ENCODE peak calls at places on chromosome 10, in ten cellular contexts. P, E, V, A, I, Y, S, Z, U and X are unnamed samples.

GRCh38 chr10:133359554-133359971 is 1.7 kb upstream of the FUOM start:
- DNase-seq in S (no peak), U (no peak), Z (peak; percentile 48), V (no peak), A (peak; percentile 86), E (no peak), I (no peak), Y (no peak), P (no peak), X (no peak)

GRCh38 chr10:44774676-44775401 is 136.3 kb upstream of the TMEM72 start:
- DNase-seq in E (no peak), S (no peak), U (peak; percentile 44), P (no peak), V (no peak), Y (no peak), Z (no peak), A (no peak), I (no peak), X (no peak)

GRCh38 chr10:123862421-123863188 is 29.0 kb downstream of the CPXM2 start:
- DNase-seq in Y (no peak), I (no peak), A (no peak), E (peak; percentile 66), P (no peak), U (no peak), S (no peak), Z (no peak), V (no peak), X (no peak)

GRCh38 chr10:87733081-87733480 is 73.4 kb downstream of the PAPSS2 start:
- DNase-seq in P (no peak), I (no peak), U (peak; percentile 53), Z (no peak), Y (no peak), E (no peak), A (no peak), V (no peak), S (no peak), X (no peak)

GRCh38 chr10:131184503-131184902 is 127.0 kb downstream of the TCERG1L start:
- DNase-seq in P (no peak), A (no peak), S (no peak), Y (no peak), U (no peak), Z (no peak), I (no peak), V (no peak), E (no peak), X (no peak)

GRCh38 chr10:47246409-47247189 is 53.4 kb upstream of the GDF10 start:
- DNase-seq in I (no peak), U (no peak), E (no peak), Z (no peak), S (no peak), A (no peak), Y (no peak), P (no peak), V (no peak), X (no peak)

GRCh38 chr10:96491303-96491702 is 22.4 kb downstream of the TLL2 start:
- DNase-seq in I (no peak), S (no peak), A (no peak), V (no peak), E (peak; percentile 7), P (no peak), Z (peak; percentile 41), Y (no peak), U (no peak), X (peak; percentile 45)

GRCh38 chr10:112793197-112793921 is 156.7 kb upstream of the TCF7L2 start:
- DNase-seq in U (no peak), Y (no peak), E (peak; percentile 75), I (no peak), V (no peak), S (no peak), Z (peak; percentile 38), A (no peak), P (no peak), X (no peak)

GRCh38 chr10:79268717-79269116 is 78.6 kb upstream of the PPIF start:
- DNase-seq in Y (no peak), S (no peak), P (no peak), U (no peak), A (no peak), I (no peak), V (no peak), Z (no peak), E (peak; percentile 35), X (no peak)

GRCh38 chr10:92590623-92591549 is 2.0 kb upstream of the KIF11 start:
- DNase-seq in U (peak; percentile 66), P (peak; percentile 67), S (no peak), Y (no peak), E (peak; percentile 67), I (peak; percentile 54), A (peak; percentile 60), V (peak; percentile 51), Z (peak; percentile 49), X (peak; percentile 64)

GRCh38 chr10:67697646-67698245 is 1.8 kb upstream of the CTNNA3 start:
- DNase-seq in A (peak; percentile 57), Z (peak; percentile 64), S (peak; percentile 35), Y (peak; percentile 15), P (peak; percentile 45), I (peak; percentile 60), V (peak; percentile 39), U (peak; percentile 19), E (peak; percentile 58), X (peak; percentile 62)

GRCh38 chr10:11880169-11881027 is 57.2 kb downstream of the PROSER2 start:
- DNase-seq in E (no peak), P (no peak), Z (no peak), S (no peak), I (no peak), A (no peak), U (no peak), Y (no peak), V (no peak), X (no peak)

GRCh38 chr10:5590816-5591215 is 66.1 kb downstream of the CALML3 start:
- DNase-seq in Y (no peak), A (no peak), I (no peak), S (no peak), P (no peak), E (no peak), V (no peak), Z (no peak), U (no peak), X (no peak)
- TF ChIP-seq CTCF in Y (no peak), A (no peak), I (no peak), S (no peak), P (no peak), E (no peak), V (no peak), Z (no peak), U (no peak), X (no peak)

GRCh38 chr10:88986549-88987242 is 3.9 kb upstream of the FAS start:
- DNase-seq in V (peak; percentile 27), U (peak; percentile 33), Z (peak; percentile 54), E (peak; percentile 54), A (peak; percentile 65), I (no peak), Y (no peak), P (peak; percentile 57), S (no peak), X (peak; percentile 37)
- TF ChIP-seq CTCF in V (peak; percentile 74), U (peak; percentile 66), Z (peak; percentile 63), E (peak; percentile 67), A (peak; percentile 74), I (peak; percentile 17), Y (peak; percentile 58), P (peak; percentile 87), S (peak; percentile 83), X (peak; percentile 45)

GRCh38 chr10:60846173-60846572 is 67.9 kb downstream of the CDK1 start:
- DNase-seq in Z (peak; percentile 14), S (no peak), V (peak; percentile 36), A (no peak), Y (peak; percentile 49), I (no peak), E (peak; percentile 37), U (no peak), P (no peak), X (no peak)
- TF ChIP-seq CTCF in Z (no peak), S (no peak), V (peak; percentile 8), A (no peak), Y (no peak), I (no peak), E (no peak), U (no peak), P (no peak), X (no peak)

GRCh38 chr10:116470768-116471415 is 43.2 kb downstream of the PNLIPRP3 start:
- DNase-seq in Y (peak; percentile 1), S (no peak), P (peak; percentile 43), E (no peak), I (no peak), Z (peak; percentile 58), U (no peak), V (peak; percentile 1), A (peak; percentile 41), X (no peak)
- TF ChIP-seq CTCF in Y (peak; percentile 46), S (peak; percentile 80), P (peak; percentile 68), E (peak; percentile 14), I (no peak), Z (peak; percentile 46), U (no peak), V (peak; percentile 56), A (peak; percentile 46), X (no peak)

GRCh38 chr10:15720635-15721310 is 1.1 kb upstream of the ITGA8 start:
- DNase-seq in V (no peak), S (no peak), A (no peak), I (no peak), Y (no peak), P (no peak), Z (no peak), U (no peak), E (no peak), X (no peak)

GRCh38 chr10:15715619-15716227 is 4.0 kb downstream of the ITGA8 start:
- DNase-seq in I (no peak), P (peak; percentile 56), E (peak; percentile 38), Z (peak; percentile 18), S (no peak), Y (no peak), A (peak; percentile 20), V (peak; percentile 19), U (no peak), X (no peak)

GRCh38 chr10:15719062-15719898 is 442 bp downstream of the ITGA8 start:
- DNase-seq in I (peak; percentile 20), U (peak; percentile 10), A (peak; percentile 47), V (peak; percentile 4), E (no peak), P (peak; percentile 61), Y (no peak), S (no peak), Z (no peak), X (peak; percentile 34)

GRCh38 chr10:15718495-15719061 is 1.1 kb downstream of the ITGA8 start:
- DNase-seq in E (no peak), U (no peak), I (no peak), A (no peak), Y (no peak), Z (no peak), V (no peak), S (no peak), P (no peak), X (no peak)

DNA sequence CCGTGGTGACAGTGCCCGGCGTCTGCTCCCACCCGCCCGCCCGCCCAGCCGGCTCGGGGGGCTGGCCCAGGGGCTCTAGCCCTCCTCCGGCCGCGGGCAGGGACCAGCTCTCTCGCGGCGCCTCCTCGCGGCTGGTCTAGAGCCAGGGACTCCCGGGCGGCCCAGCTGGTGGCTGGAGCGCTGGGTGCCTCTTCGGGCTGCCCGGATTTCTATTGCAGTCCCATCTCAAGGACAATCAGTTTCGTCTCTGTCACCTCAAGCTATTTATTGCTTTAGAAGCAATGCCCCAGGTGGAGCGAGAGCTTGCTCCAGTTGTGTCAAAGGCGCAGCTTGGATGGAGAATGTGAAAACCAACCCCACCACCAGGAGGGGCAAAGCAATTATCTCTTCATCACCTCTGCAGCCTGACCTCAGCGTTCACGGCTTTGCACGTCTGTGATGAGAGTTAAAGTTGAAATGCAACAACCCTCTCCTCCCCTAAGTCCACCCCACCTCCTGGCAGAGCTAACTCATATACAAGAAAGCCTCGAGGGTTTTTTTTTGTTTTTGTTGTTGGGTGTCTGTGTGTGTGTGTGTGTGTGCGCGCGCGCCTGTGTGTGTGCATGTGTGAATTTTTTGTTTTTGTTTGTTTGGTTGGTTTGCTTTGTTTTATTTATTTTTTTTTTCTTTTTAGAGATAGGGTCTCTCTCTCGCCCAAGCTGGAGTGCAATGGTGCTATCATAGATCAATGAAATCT is at the start of gene ITGA8:
- DNase-seq in P (peak; percentile 73), Z (no peak), I (peak; percentile 40), U (peak; percentile 33), V (peak; percentile 24), S (no peak), Y (no peak), E (peak; percentile 39), A (peak; percentile 71), X (peak; percentile 51)
- TF ChIP-seq CTCF in P (peak; percentile 68), Z (no peak), I (no peak), U (peak; percentile 38), V (peak; percentile 67), S (peak; percentile 37), Y (peak; percentile 63), E (peak; percentile 57), A (peak; percentile 61), X (no peak)